ENCODE peak calls at places on chromosomes 16 and 17, in four cellular contexts. N is lower leg skin, P is gastrocnemius medialis, O is body of pancreas. Q is an unnamed sample.

GRCh38 chr16:311725-312124 is 28.8 kb downstream of the PDIA2 start:
- DNase-seq in P (no peak), O (no peak), N (no peak), Q (no peak)

GRCh38 chr17:56074366-56074765 is 78.9 kb upstream of the ANKFN1 start:
- DNase-seq in N (no peak), P (no peak), O (no peak), Q (no peak)

GRCh38 chr16:14409563-14409962 is 220.5 kb downstream of the PARN start:
- DNase-seq in P (peak), N (peak), O (no peak), Q (no peak)

GRCh38 chr17:7888184-7888920 is at the start of gene CHD3:
- DNase-seq in O (peak), P (no peak), N (peak), Q (no peak)

GRCh38 chr16:1364510-1364909 is 12.8 kb downstream of the GNPTG start:
- DNase-seq in N (no peak), O (no peak), P (no peak), Q (no peak)

GRCh38 chr16:81537721-81538561 is 93.3 kb downstream of the CMIP start:
- DNase-seq in O (no peak), N (no peak), P (no peak), Q (no peak)

GRCh38 chr17:2107506-2107905 is 52.6 kb downstream of the HIC1 start:
- DNase-seq in N (peak), P (no peak), O (no peak), Q (no peak)

GRCh38 chr17:45834471-45835396 is 9.9 kb upstream of the SPPL2C start:
- DNase-seq in P (no peak), N (no peak), O (no peak), Q (no peak)

GRCh38 chr16:72884037-72884436 is 163.9 kb downstream of the ZFHX3 start:
- DNase-seq in P (no peak), O (no peak), N (no peak), Q (no peak)

GRCh38 chr17:15255713-15256454 is 9.2 kb downstream of the PMP22 start:
- DNase-seq in N (no peak), O (no peak), P (peak), Q (peak)

GRCh38 chr17:2707721-2708584 is 3.6 kb downstream of the CLUH start:
- DNase-seq in N (peak), P (peak), O (peak), Q (no peak)

GRCh38 chr17:40484285-40484972 is 17.0 kb downstream of the TNS4 start:
- DNase-seq in N (no peak), O (no peak), P (no peak), Q (no peak)

GRCh38 chr17:76139801-76140660 is 1.0 kb downstream of the FOXJ1 start:
- DNase-seq in O (no peak), P (no peak), N (no peak), Q (no peak)

GRCh38 chr17:82813299-82814051 is 26.3 kb downstream of the ZNF750 start:
- DNase-seq in N (no peak), P (no peak), O (no peak), Q (no peak)

GRCh38 chr17:75249564-75249963 is 11.8 kb downstream of the GGA3 start:
- DNase-seq in P (no peak), N (no peak), O (no peak), Q (no peak)

GRCh38 chr16:87806246-87806607 is 40.4 kb upstream of the KLHDC4 start:
- DNase-seq in N (no peak), P (no peak), O (no peak), Q (no peak)

DNA sequence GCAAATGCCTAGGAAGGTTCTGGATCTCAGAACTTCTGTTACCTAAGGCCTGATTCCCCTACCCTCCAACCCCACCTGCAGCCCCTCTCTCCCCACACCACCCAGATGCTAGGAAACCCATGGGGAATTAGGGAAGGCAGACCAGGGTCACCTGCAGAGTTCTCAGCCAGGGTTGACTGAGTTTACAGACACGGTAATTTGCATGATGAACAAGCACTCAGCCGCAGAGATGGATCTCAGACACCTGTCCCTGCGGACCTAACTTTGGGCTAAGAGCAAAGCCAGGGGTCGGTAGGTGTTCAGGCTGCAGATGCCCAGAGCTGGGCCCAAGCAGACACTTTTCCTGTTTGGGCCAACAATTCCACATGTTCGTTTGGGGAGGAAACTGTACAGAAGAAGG is 2.9 kb downstream of the ABI3 start:
- DNase-seq in N (no peak), O (no peak), P (no peak), Q (no peak)
- H3K4me3 ChIP-seq in N (no peak), O (no peak), P (no peak), Q (no peak)

GRCh38 chr17:78356163-78356713 is 3.6 kb downstream of the SOCS3 start:
- DNase-seq in O (no peak), P (no peak), N (no peak), Q (no peak)
- TF ChIP-seq POLR2A in O (peak), P (peak), N (no peak), Q (no peak)

GRCh38 chr17:13601776-13602551 is at the start of gene HS3ST3A1:
- DNase-seq in O (no peak), P (no peak), N (no peak), Q (no peak)
- H3K4me3 ChIP-seq in O (no peak), P (peak), N (peak), Q (peak)

GRCh38 chr17:81420769-81421462 is 25.7 kb downstream of the BAHCC1 start:
- DNase-seq in O (peak), N (peak), P (no peak), Q (no peak)
- TF ChIP-seq POLR2A in O (peak), N (no peak), P (no peak), Q (no peak)

GRCh38 chr16:50888486-50889261 is 146.8 kb downstream of the CYLD start:
- DNase-seq in P (no peak), N (no peak), O (no peak), Q (peak)

GRCh38 chr16:50884066-50884860 is 142.4 kb downstream of the CYLD start:
- DNase-seq in P (no peak), N (no peak), O (no peak), Q (peak)

GRCh38 chr16:50887500-50887899 is 145.6 kb downstream of the CYLD start:
- DNase-seq in P (no peak), N (no peak), O (no peak), Q (peak)

GRCh38 chr16:50889746-50890145 is 147.9 kb downstream of the CYLD start:
- DNase-seq in O (no peak), P (no peak), N (no peak), Q (peak)

GRCh38 chr16:50889276-50889675 is 147.4 kb downstream of the CYLD start:
- DNase-seq in N (no peak), O (no peak), P (no peak), Q (peak)
- H3K4me3 ChIP-seq in N (no peak), O (no peak), P (no peak), Q (no peak)

DNA sequence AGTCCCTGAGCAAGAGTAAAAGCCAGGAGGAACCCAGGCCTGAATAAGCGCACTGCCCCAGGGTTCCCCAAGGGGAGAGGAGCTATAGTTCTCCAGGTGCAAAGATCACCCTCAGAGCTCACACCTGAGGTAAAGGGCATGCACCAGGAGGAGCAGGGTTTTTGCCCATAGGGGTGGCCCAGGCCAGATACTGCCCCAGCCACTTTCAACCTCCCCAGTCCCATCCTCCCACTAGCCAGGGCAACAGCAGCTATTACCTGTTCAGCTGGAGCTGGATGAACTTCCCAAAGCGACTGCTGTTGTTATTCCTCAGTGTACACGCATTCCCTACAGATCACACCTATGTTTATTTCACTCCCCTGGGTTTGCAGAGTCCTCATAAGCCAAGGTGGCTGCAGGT is 19.8 kb downstream of the MYO19 start:
- DNase-seq in N (peak), O (no peak), P (no peak), Q (peak)
- TF ChIP-seq POLR2A in N (no peak), O (no peak), P (no peak), Q (no peak)